ENCODE peak calls at places on chromosomes 3 and 15, in four cellular contexts. B is AG04450, X is uterus, Q is dorsolateral prefrontal cortex. E is an unnamed sample. For H3K27me3, the result is how much of the 10 kb centered on the place peaks cover.

GRCh38 chr3:134485075-134485536 is 679 bp downstream of the ANAPC13 start:
- DNase-seq in B (no peak), X (no peak), Q (no peak), E (no peak)

GRCh38 chr3:64300790-64301423 is 75.6 kb upstream of the PRICKLE2 start:
- DNase-seq in B (no peak), X (no peak), Q (no peak), E (peak)

GRCh38 chr3:11818033-11818432 is 28.7 kb downstream of the TAMM41 start:
- DNase-seq in B (no peak), X (no peak), Q (no peak), E (no peak)

GRCh38 chr15:58410353-58410752 is 21.4 kb upstream of the LIPC start:
- DNase-seq in B (no peak), X (no peak), Q (no peak), E (peak)

GRCh38 chr15:71725215-71725955 is 85.0 kb upstream of the NR2E3 start:
- DNase-seq in B (no peak), X (no peak), Q (no peak), E (peak)

GRCh38 chr3:104273046-104273649 is 1093.6 kb upstream of the ALCAM start:
- DNase-seq in B (no peak), X (no peak), Q (no peak), E (peak)

GRCh38 chr15:63233667-63234419 is 43.6 kb upstream of the APH1B start:
- DNase-seq in B (no peak), X (no peak), Q (no peak), E (no peak)

GRCh38 chr3:138881233-138881632 is 46.5 kb upstream of the PIK3CB start:
- DNase-seq in B (no peak), X (no peak), Q (no peak), E (no peak)

GRCh38 chr15:90221251-90221900 is 12.4 kb downstream of the CIB1 start:
- DNase-seq in B (peak), X (peak), Q (peak), E (peak)

GRCh38 chr3:172407872-172408271 is 40.4 kb downstream of the GHSR start:
- DNase-seq in B (no peak), X (no peak), Q (no peak), E (no peak)

GRCh38 chr3:194277547-194278091 is 73.5 kb downstream of the CPN2 start:
- DNase-seq in B (no peak), X (peak), Q (no peak), E (no peak)

GRCh38 chr3:31448035-31448881 is 84.5 kb upstream of the STT3B start:
- DNase-seq in B (no peak), X (no peak), Q (no peak), E (peak)

GRCh38 chr3:133455281-133455680 is 55.4 kb downstream of the BFSP2 start:
- DNase-seq in B (no peak), X (no peak), Q (no peak), E (no peak)

GRCh38 chr15:95298729-95299128 is 1031.8 kb upstream of the NR2F2 start:
- DNase-seq in B (no peak), X (no peak), Q (no peak), E (no peak)

GRCh38 chr3:159237221-159237620 is 435.4 kb downstream of the MFSD1 start:
- DNase-seq in B (no peak), X (no peak), Q (no peak), E (no peak)

GRCh38 chr3:113531826-113532697 is at the start of gene SIDT1:
- DNase-seq in B (no peak), X (no peak), Q (no peak), E (no peak)

GRCh38 chr3:194946091-194946490 is 260.4 kb downstream of the FAM43A start:
- DNase-seq in B (no peak), X (no peak), Q (no peak), E (no peak)

GRCh38 chr15:70463453-70463834 is 299.9 kb downstream of the UACA start:
- DNase-seq in B (no peak), X (no peak), Q (no peak), E (no peak)

GRCh38 chr3:161796780-161797179 is 300.2 kb downstream of the OTOL1 start:
- DNase-seq in B (no peak), X (no peak), Q (no peak), E (peak)

GRCh38 chr15:45230246-45230965 is 21.6 kb upstream of the SLC28A2 start:
- DNase-seq in B (no peak), X (no peak), Q (no peak), E (no peak)

GRCh38 chr3:40584625-40585189 is 59.9 kb downstream of the ZNF621 start:
- DNase-seq in B (peak), X (peak), Q (peak), E (peak)

GRCh38 chr3:142359367-142359766 is 88.5 kb downstream of the XRN1 start:
- DNase-seq in B (no peak), X (no peak), Q (no peak), E (no peak)

GRCh38 chr15:57160823-57161560 is 215.3 kb upstream of the CGNL1 start:
- DNase-seq in B (no peak), X (no peak), Q (no peak), E (no peak)

GRCh38 chr3:73070675-73071575 is 9.5 kb downstream of the EBLN2 start:
- DNase-seq in B (peak), X (no peak), Q (no peak), E (no peak)

GRCh38 chr3:123706871-123707270 is 122.0 kb upstream of the HACD2 start:
- DNase-seq in B (no peak), X (no peak), Q (no peak), E (no peak)

GRCh38 chr15:47461560-47462175 is 255.6 kb upstream of the SEMA6D start:
- DNase-seq in B (no peak), X (no peak), Q (no peak), E (no peak)

GRCh38 chr3:102449341-102449740 is 14.5 kb downstream of the ZPLD1 start:
- DNase-seq in B (no peak), X (no peak), Q (no peak), E (no peak)

GRCh38 chr3:127034990-127035652 is 52.2 kb downstream of the PLXNA1 start:
- DNase-seq in B (no peak), X (no peak), Q (no peak), E (no peak)

GRCh38 chr3:115913069-115913686 is 289.9 kb downstream of the GAP43 start:
- DNase-seq in B (no peak), X (no peak), Q (no peak), E (no peak)

GRCh38 chr15:39781147-39781966 is 1.3 kb downstream of the FSIP1 start:
- DNase-seq in B (no peak), X (no peak), Q (no peak), E (no peak)

GRCh38 chr3:36397856-36398255 is 17.6 kb downstream of the STAC start:
- DNase-seq in B (no peak), X (no peak), Q (no peak), E (no peak)

GRCh38 chr15:77644543-77645247 is 12.0 kb upstream of the LINGO1 start:
- DNase-seq in B (no peak), X (no peak), Q (no peak), E (no peak)

GRCh38 chr15:77643764-77644163 is 11.1 kb upstream of the LINGO1 start:
- DNase-seq in B (no peak), X (no peak), Q (no peak), E (no peak)

GRCh38 chr15:77645602-77646001 is 12.9 kb upstream of the LINGO1 start:
- DNase-seq in B (no peak), X (no peak), Q (no peak), E (no peak)

GRCh38 chr15:77647961-77648360 is 15.2 kb upstream of the LINGO1 start:
- DNase-seq in B (no peak), X (no peak), Q (no peak), E (no peak)

GRCh38 chr15:77646104-77646694 is 13.5 kb upstream of the LINGO1 start:
- DNase-seq in B (no peak), X (no peak), Q (no peak), E (no peak)
- H3K27me3 ChIP-seq in B (under half), X (under half), Q (under half), E (under half)

GRCh38 chr3:129281726-129282125 is 3.1 kb downstream of the HMCES start:
- DNase-seq in B (no peak), X (no peak), Q (no peak), E (no peak)
- H3K27me3 ChIP-seq in B (under half), X (under half), Q (under half), E (under half)

DNA sequence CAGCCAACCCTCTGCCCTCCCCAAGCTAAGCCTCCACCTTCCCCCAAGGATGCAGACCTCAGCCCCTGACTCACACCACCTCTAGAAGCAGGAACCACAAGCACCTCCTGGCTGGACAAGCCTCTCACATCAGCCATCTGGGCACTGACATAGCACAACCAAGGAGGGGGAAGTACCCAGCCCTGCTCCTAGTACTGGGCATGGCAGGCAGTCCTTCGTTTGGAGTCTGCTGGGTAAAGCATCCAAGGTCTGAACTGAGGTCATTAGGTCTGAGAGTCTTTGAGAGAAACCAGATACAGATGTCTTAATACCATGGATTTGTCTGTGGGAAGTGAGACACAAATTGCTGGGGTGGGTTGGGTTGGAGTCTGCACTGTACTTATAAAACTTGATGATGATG is 61.7 kb downstream of the CCDC33 start:
- DNase-seq in B (no peak), X (no peak), Q (no peak), E (no peak)
- H3K27me3 ChIP-seq in B (under half), X (under half), Q (under half), E (under half)

GRCh38 chr3:184491867-184492615 is 69.5 kb upstream of the EPHB3 start:
- DNase-seq in B (no peak), X (peak), Q (no peak), E (peak)
- H3K27me3 ChIP-seq in B (half or more), X (under half), Q (under half), E (half or more)

DNA sequence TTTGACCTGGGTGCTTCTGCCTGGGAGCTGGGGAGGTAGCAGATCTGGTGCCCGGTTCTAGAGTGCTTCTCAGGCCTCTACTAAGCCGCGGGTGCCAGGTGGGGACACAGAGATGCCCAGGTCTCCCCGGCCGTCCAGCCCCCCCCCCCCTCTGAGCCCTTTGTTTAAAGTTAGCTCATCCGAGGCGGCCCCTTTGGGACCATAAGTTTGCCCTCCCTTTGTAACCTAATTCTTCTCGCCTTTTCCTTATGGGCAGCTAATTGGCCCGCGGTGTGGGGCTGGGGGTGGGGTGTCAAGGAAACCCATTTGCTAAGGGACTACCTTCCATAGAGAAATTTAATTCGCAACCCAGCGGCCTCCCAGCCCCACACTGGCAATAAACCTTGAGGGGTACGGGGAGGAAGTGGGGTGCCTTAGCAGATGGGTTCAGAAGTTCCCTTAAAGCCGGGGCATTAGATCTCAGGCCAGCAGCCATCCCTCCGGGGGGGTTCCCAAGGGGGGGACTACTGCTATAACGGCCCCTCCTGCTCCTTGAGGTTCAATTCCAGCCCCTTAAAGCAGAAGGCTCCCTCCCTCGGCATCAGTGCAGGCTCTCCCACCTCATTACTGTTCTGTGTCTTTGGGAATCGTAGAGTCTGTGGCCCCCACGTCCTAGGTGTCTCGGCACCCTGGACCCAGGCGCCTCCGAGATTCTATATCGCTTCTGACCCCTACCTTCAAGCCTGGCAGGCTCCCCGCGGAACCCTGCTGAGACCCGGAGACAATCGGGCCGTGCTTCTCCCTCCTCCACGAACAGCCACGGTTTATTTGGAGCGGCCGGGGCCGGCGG is 1.7 kb downstream of the GATA2 start:
- DNase-seq in B (no peak), X (peak), Q (no peak), E (no peak)
- H3K27me3 ChIP-seq in B (under half), X (under half), Q (half or more), E (half or more)

E was measured in cardiac muscle cell.